ENCODE peak calls at places on chromosomes 3 and 15, in seven cellular contexts. M is fibroblast of lung, C is GM23248, D is PC-9, S is neural progenitor cell, B is HCT116, P is H1. W is an unnamed sample. For H3K9me3, the result is how much of the 10 kb centered on the place peaks cover.

GRCh38 chr3:99866167-99866810 is 48.6 kb downstream of the CMSS1 start:
- DNase-seq in D (no peak), P (no peak), B (no peak), C (peak), S (no peak), M (peak), W (peak)

GRCh38 chr3:21752749-21753347 is 1.8 kb upstream of the ZNF385D start:
- DNase-seq in D (no peak), C (peak), M (peak), P (no peak), S (peak), B (no peak), W (peak)

GRCh38 chr3:23834082-23834870 is 28.5 kb downstream of the UBE2E1 start:
- DNase-seq in B (no peak), D (no peak), S (no peak), C (peak), P (no peak), M (peak), W (no peak)

GRCh38 chr3:64730651-64731050 is 42.9 kb upstream of the ADAMTS9 start:
- DNase-seq in M (no peak), C (no peak), B (no peak), D (no peak), S (no peak), P (no peak), W (no peak)

GRCh38 chr3:198081421-198081844 is 121.4 kb downstream of the LMLN start:
- DNase-seq in P (no peak), B (no peak), C (no peak), D (no peak), S (peak), M (no peak), W (no peak)

GRCh38 chr3:53161345-53161819 is 373 bp downstream of the PRKCD start:
- DNase-seq in D (no peak), S (peak), B (no peak), P (no peak), M (no peak), C (peak), W (no peak)

GRCh38 chr3:169627073-169627472 is 36.4 kb downstream of the MECOM start:
- DNase-seq in P (no peak), C (no peak), S (no peak), D (no peak), B (no peak), M (no peak), W (no peak)

GRCh38 chr15:54519577-54519976 is 541.3 kb downstream of the UNC13C start:
- DNase-seq in S (no peak), C (no peak), B (no peak), M (no peak), D (no peak), P (no peak), W (no peak)

GRCh38 chr3:13148561-13149330 is 75.5 kb upstream of the IQSEC1 start:
- DNase-seq in S (peak), C (no peak), M (no peak), P (no peak), B (no peak), D (no peak), W (no peak)

GRCh38 chr3:75042941-75043340 is 428.5 kb upstream of the CNTN3 start:
- DNase-seq in P (peak), M (no peak), S (peak), D (no peak), B (no peak), C (no peak), W (no peak)

GRCh38 chr3:187746479-187747335 is 1.4 kb upstream of the BCL6 start:
- DNase-seq in S (peak), B (no peak), M (peak), C (peak), D (peak), P (no peak), W (peak)

GRCh38 chr15:72285927-72286516 is 13.7 kb upstream of the PARP6 start:
- DNase-seq in D (no peak), C (peak), S (peak), P (peak), B (peak), M (peak), W (no peak)

GRCh38 chr3:52130966-52131637 is 23.1 kb downstream of the POC1A start:
- DNase-seq in P (no peak), C (no peak), B (no peak), M (no peak), D (no peak), S (no peak), W (no peak)

GRCh38 chr3:181052256-181052655 is 62.7 kb upstream of the DNAJC19 start:
- DNase-seq in M (no peak), C (no peak), S (no peak), D (no peak), P (no peak), B (no peak), W (peak)

GRCh38 chr3:44021646-44022594 is 219.8 kb upstream of the TOPAZ1 start:
- DNase-seq in M (no peak), D (no peak), P (peak), B (no peak), C (peak), S (peak), W (peak)
- TF ChIP-seq EZH2 in M (no peak), D (no peak), P (peak), B (no peak), C (peak), S (peak), W (peak)

DNA sequence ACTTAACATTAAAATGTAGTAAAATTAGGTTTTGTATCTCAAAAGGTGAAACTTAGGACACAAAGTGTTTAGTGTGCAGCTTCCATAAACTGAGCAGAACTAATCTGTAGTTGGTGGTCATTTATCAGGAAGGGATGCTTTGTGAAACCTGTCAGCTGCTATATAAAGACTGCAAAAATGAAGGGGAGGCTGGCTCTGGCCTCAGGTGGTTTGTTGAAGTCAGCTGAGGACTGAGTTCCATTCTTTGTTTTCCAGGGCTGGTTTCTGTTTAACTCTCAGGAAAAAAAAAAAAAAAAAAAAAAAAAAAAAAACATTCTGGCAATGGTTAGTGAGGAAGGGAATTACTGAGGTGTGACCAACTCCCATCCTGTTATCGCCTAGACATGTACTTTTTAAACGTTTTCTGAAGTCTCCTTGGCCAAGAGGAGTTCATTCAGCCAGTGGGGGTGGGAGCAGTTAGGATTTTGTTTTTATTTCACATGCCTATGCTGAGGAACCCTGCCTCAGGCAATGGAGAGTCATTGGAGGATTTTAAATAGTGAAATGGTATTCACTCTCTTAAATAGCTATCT is 316.3 kb downstream of the OXSM start:
- DNase-seq in P (no peak), S (no peak), B (no peak), D (no peak), M (no peak), C (no peak), W (no peak)
- H3K9me3 ChIP-seq in P (under half), S (under half), B (under half), D (under half), M (under half), C (under half), W (under half)

DNA sequence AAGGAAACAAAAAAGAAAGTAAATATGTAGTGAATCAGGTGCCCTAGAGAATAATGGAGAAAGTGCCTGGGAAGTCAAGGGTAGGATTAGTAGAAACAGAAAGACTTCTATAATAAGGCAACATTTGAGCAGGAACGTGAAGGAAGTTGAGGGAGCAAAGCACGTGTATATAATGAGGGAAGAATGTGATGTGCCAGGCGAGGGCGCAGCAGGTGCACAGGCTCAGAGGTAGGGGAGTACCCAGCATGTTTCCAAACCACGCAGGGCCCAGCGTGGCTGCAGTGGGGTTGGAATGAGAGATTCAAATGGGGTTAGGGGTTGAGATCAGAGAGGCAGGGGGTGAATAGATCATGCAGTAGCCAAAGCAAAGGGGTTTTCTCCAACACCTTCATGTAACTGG is 91.9 kb upstream of the VGLL4 start:
- DNase-seq in M (no peak), S (no peak), D (no peak), P (no peak), B (no peak), C (no peak), W (no peak)
- H2AFZ ChIP-seq in M (no peak), S (no peak), D (peak), P (no peak), B (no peak), C (no peak), W (no peak)

DNA sequence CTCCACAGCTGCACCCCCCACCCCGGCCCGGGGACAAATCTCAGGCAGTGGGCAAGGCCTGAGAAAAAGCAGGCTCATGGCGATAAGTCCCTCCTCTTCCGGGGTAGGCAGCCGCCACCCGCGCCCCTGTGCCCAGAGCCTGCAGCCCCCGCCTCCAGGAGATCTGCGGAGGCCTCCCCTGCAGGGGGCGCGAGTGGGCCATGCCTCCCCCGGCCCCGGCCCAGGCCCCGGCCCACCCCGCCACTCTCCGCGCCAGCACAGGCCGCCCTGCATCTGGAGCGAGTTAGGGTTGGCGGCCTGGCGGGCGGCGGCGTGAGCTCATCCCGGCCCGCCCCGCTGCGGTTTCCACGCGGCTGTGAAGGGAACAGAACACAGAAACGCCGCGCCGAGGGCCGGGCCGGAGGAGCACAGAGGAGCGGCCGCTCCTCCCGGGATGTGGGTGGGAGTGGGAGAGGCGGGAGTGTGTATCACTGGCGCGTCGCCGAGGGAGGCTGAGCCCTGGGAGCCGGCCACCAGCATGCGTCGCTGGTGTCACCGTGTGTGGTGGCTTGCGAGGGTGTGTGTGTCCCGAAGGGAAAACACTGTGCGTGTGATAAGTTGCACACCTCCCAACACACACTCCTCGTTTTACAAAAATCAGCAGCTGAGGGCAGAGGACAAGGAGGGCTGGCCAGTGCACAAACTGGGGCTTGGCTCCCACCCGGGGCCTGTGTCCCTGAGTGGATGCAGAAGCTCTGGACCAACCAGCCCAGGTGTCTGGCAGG is 17.2 kb downstream of the MYL3 start:
- DNase-seq in D (no peak), S (peak), M (peak), P (peak), C (peak), B (no peak), W (peak)
- TF ChIP-seq EZH2 in D (no peak), S (no peak), M (no peak), P (no peak), C (no peak), B (no peak), W (no peak)